ENCODE peak calls at places on chromosomes 12 and 14, in six cellular contexts. J is astrocyte, G is PC-3, I is HCT116, A is IMR-90, R is neural progenitor cell. L is an unnamed sample.
A peak's percentile ranks its signal among the peaks of the same experiment; 100 is the strongest.

GRCh38 chr12:55932546-55932919 is 1.6 kb downstream of the DGKA start:
- DNase-seq in R (no peak), I (no peak), G (no peak), J (peak; percentile 41), A (peak; percentile 33), L (peak; percentile 44)

GRCh38 chr12:66144796-66145754 is 14.5 kb upstream of the LLPH start:
- DNase-seq in G (peak; percentile 91), R (peak; percentile 35), A (peak; percentile 75), J (peak; percentile 31), I (peak; percentile 52), L (peak; percentile 78)

GRCh38 chr14:26987734-26988363 is 390.0 kb upstream of the NOVA1 start:
- DNase-seq in G (no peak), A (no peak), R (no peak), I (no peak), J (no peak), L (no peak)

GRCh38 chr12:25958254-25959068 is at the start of gene RASSF8:
- DNase-seq in J (peak; percentile 49), G (peak; percentile 90), A (peak; percentile 72), R (peak; percentile 95), I (no peak), L (peak; percentile 95)

GRCh38 chr14:63759454-63759853 is 31.6 kb upstream of the SGPP1 start:
- DNase-seq in R (no peak), J (no peak), I (no peak), A (peak; percentile 7), G (no peak), L (peak; percentile 32)

GRCh38 chr12:22234561-22234960 is 99.9 kb downstream of the ST8SIA1 start:
- DNase-seq in G (no peak), A (peak; percentile 69), J (peak; percentile 82), I (no peak), R (no peak), L (peak; percentile 80)

GRCh38 chr12:70925542-70925941 is 5.0 kb upstream of the PTPRR start:
- DNase-seq in R (no peak), I (no peak), A (no peak), J (no peak), G (no peak), L (no peak)

GRCh38 chr12:64585085-64585484 is 25.2 kb upstream of the RASSF3 start:
- DNase-seq in R (no peak), J (no peak), A (no peak), G (no peak), I (no peak), L (peak; percentile 19)

GRCh38 chr14:50920482-50921225 is 23.6 kb downstream of the PYGL start:
- DNase-seq in A (peak; percentile 90), G (peak; percentile 15), J (peak; percentile 90), R (peak; percentile 24), I (no peak), L (peak; percentile 82)

GRCh38 chr14:90625445-90625844 is 190.8 kb downstream of the TTC7B start:
- DNase-seq in J (no peak), I (no peak), R (no peak), A (no peak), G (no peak), L (no peak)

GRCh38 chr12:12561305-12562015 is 1.2 kb downstream of the DUSP16 start:
- DNase-seq in G (peak; percentile 36), A (peak; percentile 46), J (peak; percentile 36), I (no peak), R (peak; percentile 77), L (peak; percentile 78)

DNA sequence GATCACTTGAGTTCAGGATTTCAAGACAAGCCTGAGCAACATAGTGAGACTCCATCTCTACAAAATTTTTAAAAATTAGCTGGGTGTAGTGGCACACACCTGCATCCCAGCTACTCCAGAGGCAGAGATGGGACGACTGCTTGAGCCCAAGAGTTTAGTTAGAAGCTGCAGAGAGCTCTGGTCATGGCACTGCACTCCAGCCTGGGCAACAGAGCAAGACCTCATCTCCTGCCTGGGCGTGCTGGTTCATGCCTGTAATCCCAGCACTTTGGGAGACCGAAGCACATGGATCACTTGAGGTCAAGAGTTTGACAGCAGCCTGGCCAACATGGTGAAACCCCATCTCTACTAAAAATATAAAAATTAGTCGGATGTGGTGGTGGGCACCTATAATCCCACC is 20.2 kb downstream of the CLIP1 start:
- DNase-seq in G (no peak), A (no peak), R (no peak), I (no peak), J (no peak), L (no peak)
- H3K4me1 ChIP-seq in G (peaks cover 40% of the 10 kb centered on the region), A (peaks cover 10% of the 10 kb centered on the region), R (peaks cover 10% of the 10 kb centered on the region), I (peaks cover 35% of the 10 kb centered on the region), J (peaks cover 15% of the 10 kb centered on the region), L (peaks cover 44% of the 10 kb centered on the region)

GRCh38 chr12:92138626-92139025 is 7.0 kb downstream of the BTG1 start:
- DNase-seq in I (no peak), J (no peak), A (no peak), R (no peak), G (no peak), L (peak; percentile 5)
- H3K4me3 ChIP-seq in I (no peak overlapping the region), J (peak overlapping the region; percentile 6), A (no peak overlapping the region), R (peak overlapping the region; percentile 94), G (peak overlapping the region; percentile 87), L (peak overlapping the region; percentile 95)

GRCh38 chr12:53379389-53380103 is 430 bp upstream of the SP1 start:
- DNase-seq in J (peak; percentile 100), G (peak; percentile 100), I (peak; percentile 100), A (peak; percentile 100), R (peak; percentile 100), L (peak; percentile 100)

GRCh38 chr12:53380104-53380796 is at the start of gene SP1:
- DNase-seq in J (peak; percentile 85), G (peak; percentile 95), R (peak; percentile 93), A (peak; percentile 93), I (peak; percentile 82), L (peak; percentile 96)

GRCh38 chr12:53380797-53381738 is 1.1 kb downstream of the SP1 start:
- DNase-seq in J (no peak), A (peak; percentile 57), R (peak; percentile 53), I (no peak), G (peak; percentile 64), L (peak; percentile 67)

GRCh38 chr12:53381739-53382630 is 2.0 kb downstream of the SP1 start:
- DNase-seq in I (no peak), J (no peak), A (peak; percentile 44), G (peak; percentile 72), R (peak; percentile 74), L (peak; percentile 78)

GRCh38 chr12:53383258-53383657 is 3.3 kb downstream of the SP1 start:
- DNase-seq in I (no peak), J (no peak), R (no peak), A (no peak), G (peak; percentile 25), L (no peak)
- H3K9ac ChIP-seq in I (no peak overlapping the region), J (no peak overlapping the region), R (no peak overlapping the region), A (no peak overlapping the region), G (no peak overlapping the region), L (peak overlapping the region; percentile 49)

DNA sequence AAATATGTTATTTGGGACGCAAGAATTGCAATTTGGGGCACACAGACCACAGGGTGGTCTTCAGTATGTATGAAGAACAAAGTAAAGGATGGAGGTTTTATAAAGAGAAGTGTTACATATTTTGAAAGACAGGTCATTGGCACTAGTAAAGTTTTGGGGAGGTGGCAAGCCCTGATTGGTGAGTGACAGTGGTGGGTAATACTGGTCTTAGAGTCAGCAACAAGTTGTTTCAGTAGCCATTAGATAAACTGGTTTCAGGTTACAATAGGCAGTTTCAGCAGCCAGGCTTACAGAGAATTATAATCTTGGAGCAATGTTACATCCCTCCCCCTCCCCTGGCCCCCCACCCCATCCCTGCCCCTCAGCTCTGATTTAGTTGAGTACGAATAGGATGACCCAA is 17.5 kb downstream of the MARK3 start:
- DNase-seq in R (no peak), G (peak; percentile 44), I (no peak), A (peak; percentile 70), J (peak; percentile 66), L (peak; percentile 57)
- H3K4me1 ChIP-seq in R (peaks cover 31% of the 10 kb centered on the region), G (peaks cover 32% of the 10 kb centered on the region), I (peaks cover 14% of the 10 kb centered on the region), A (peaks cover 14% of the 10 kb centered on the region), J (peaks cover 34% of the 10 kb centered on the region), L (peaks cover 61% of the 10 kb centered on the region)

GRCh38 chr12:132669166-132669879 is 17.8 kb downstream of the POLE start:
- DNase-seq in A (no peak), I (no peak), J (no peak), R (no peak), G (no peak), L (no peak)
- H3K4me3 ChIP-seq in A (no peak overlapping the region), I (no peak overlapping the region), J (no peak overlapping the region), R (no peak overlapping the region), G (no peak overlapping the region), L (no peak overlapping the region)

DNA sequence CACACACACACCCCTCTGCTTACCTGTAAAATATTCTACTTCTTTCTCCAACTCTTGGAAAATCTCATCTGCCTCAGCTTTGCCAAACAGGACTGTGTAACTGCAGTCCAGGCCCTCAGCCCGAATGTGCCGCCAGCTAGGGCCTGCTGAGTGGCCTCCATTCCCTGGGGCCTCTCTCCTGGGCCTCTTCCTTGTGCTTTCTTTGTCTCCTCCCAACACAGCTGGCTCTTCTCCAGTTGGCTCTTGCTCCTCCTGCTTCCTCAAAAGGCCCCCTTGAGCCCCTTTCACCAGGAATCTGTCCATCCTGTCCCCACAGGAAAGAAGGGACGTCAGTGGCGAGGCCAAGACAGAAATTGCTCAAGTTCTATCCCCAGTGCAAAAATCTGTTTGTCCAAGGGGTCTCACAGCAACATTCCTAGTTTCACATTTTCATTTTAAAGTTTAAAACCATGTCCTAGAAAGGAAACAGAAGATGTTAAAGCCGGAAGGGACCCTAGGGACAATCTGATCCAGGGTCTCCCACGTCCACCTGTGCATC is 719 bp downstream of the ALKBH2 start:
- DNase-seq in A (no peak), J (no peak), I (no peak), R (no peak), G (no peak), L (no peak)
- H3K9ac ChIP-seq in A (peak overlapping the region; percentile 71), J (peak overlapping the region; percentile 79), I (peak overlapping the region; percentile 83), R (no peak overlapping the region), G (peak overlapping the region; percentile 68), L (peak overlapping the region; percentile 83)

DNA sequence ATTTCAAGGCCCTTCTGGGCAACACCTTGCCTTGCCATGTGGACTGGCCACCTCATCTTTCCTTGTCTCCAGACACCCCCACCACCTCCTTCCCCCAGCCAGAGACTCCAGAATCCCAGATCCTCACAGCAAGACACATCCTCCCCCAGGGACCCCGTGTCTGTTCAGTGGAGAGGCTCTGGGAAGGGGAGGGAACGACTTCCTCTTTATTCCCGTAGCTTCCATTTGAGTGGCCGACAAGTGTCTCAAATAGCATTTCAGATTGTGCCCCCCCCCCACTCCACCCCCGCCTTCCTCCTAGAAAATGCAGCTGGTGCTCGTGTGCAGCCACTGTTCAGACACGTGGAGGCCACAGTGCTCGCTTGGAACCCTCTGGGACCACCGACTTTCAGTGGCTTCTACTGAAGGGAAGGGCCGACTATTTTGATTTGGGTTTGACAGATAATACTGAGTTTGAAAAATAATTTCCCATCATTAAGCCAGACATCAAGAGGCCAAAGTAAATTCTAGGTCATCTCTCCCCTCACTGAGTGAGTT is 14.3 kb downstream of the PPP2R5C start:
- DNase-seq in J (no peak), R (no peak), A (no peak), I (no peak), G (no peak), L (no peak)
- H3K4me1 ChIP-seq in J (peaks cover 2% of the 10 kb centered on the region), R (peaks cover 3% of the 10 kb centered on the region), A (peaks cover 2% of the 10 kb centered on the region), I (no peaks in the 10 kb centered on the region), G (peaks cover 18% of the 10 kb centered on the region), L (peaks cover 3% of the 10 kb centered on the region)

L was measured in adipocyte.